ENCODE peak calls at places on chromosomes 6 and 20, in eight cellular contexts. K is astrocyte, W is DND-41, H is mesendoderm, P is SK-N-SH, D is colonic mucosa, M is kidney, Z is endothelial cell of umbilical vein. L is an unnamed sample. For H3K4me1 and H3K36me3, the result is how much of the 10 kb centered on the place peaks cover.

GRCh38 chr6:73694711-73695411 is 1.1 kb upstream of the CD109 start:
- DNase-seq in Z (peak), K (peak), H (peak), W (no peak), D (no peak), M (no peak), P (no peak), L (peak)

GRCh38 chr20:61345656-61346055 is 93.6 kb downstream of the CDH4 start:
- DNase-seq in H (peak), Z (no peak), D (no peak), P (no peak), K (no peak), M (no peak), W (no peak), L (peak)

GRCh38 chr6:135231469-135231844 is 50.3 kb downstream of the MYB start:
- DNase-seq in P (no peak), W (no peak), Z (no peak), K (no peak), M (no peak), H (no peak), D (peak), L (no peak)

GRCh38 chr20:15296422-15296821 is 959.0 kb upstream of the FLRT3 start:
- DNase-seq in M (no peak), Z (no peak), D (no peak), H (no peak), K (no peak), W (no peak), P (no peak), L (no peak)

GRCh38 chr6:81801489-81801888 is 49.0 kb upstream of the TENT5A start:
- DNase-seq in P (no peak), M (no peak), W (no peak), Z (no peak), H (peak), D (no peak), K (no peak), L (no peak)

GRCh38 chr20:13819885-13820645 is 35.2 kb downstream of the NDUFAF5 start:
- DNase-seq in M (no peak), D (peak), P (peak), K (peak), H (peak), Z (peak), W (peak), L (peak)

GRCh38 chr6:25010917-25011625 is 75.3 kb upstream of the RIPOR2 start:
- DNase-seq in K (peak), W (no peak), P (no peak), M (no peak), H (no peak), Z (peak), D (no peak), L (no peak)

GRCh38 chr6:95593025-95593424 is 15.7 kb downstream of the MANEA start:
- DNase-seq in Z (no peak), W (no peak), D (peak), H (no peak), M (no peak), P (no peak), K (no peak), L (no peak)

GRCh38 chr6:122726649-122727048 is 52.9 kb upstream of the FABP7 start:
- DNase-seq in Z (peak), H (peak), P (peak), K (no peak), W (no peak), D (no peak), M (no peak), L (peak)

GRCh38 chr6:131638013-131638412 is 911 bp downstream of the ENPP3 start:
- DNase-seq in M (no peak), D (no peak), H (no peak), Z (no peak), P (no peak), K (no peak), W (no peak), L (no peak)

GRCh38 chr6:102950967-102951366 is 1557.5 kb downstream of the GRIK2 start:
- DNase-seq in D (no peak), Z (no peak), M (no peak), W (no peak), H (no peak), K (no peak), P (no peak), L (no peak)

GRCh38 chr6:119313937-119314893 is 35.3 kb downstream of the MAN1A1 start:
- DNase-seq in D (no peak), Z (no peak), M (no peak), P (no peak), H (no peak), W (peak), K (no peak), L (no peak)

GRCh38 chr6:163659807-163660206 is 245.3 kb downstream of the QKI start:
- DNase-seq in K (no peak), W (no peak), D (no peak), M (no peak), P (no peak), H (no peak), Z (no peak), L (no peak)

GRCh38 chr6:154932562-154933027 is 62.5 kb upstream of the TIAM2 start:
- DNase-seq in H (peak), W (no peak), Z (no peak), D (no peak), M (no peak), K (peak), P (peak), L (peak)

GRCh38 chr20:39117486-39117885 is 155.3 kb downstream of the DHX35 start:
- DNase-seq in H (no peak), Z (peak), W (peak), D (no peak), K (peak), M (no peak), P (no peak), L (no peak)

GRCh38 chr20:47396762-47397476 is 40.4 kb upstream of the ZMYND8 start:
- DNase-seq in Z (no peak), D (no peak), M (no peak), W (no peak), H (no peak), P (no peak), K (no peak), L (no peak)

GRCh38 chr6:18264338-18265098 is at the start of gene DEK:
- DNase-seq in H (peak), W (peak), P (peak), D (peak), Z (peak), M (peak), K (peak), L (peak)
- H3K4me1 ChIP-seq in H (under half), W (half or more), P (under half), D (under half), Z (under half), M (under half), K (under half), L (under half)

GRCh38 chr6:159594750-159595117 is 98.3 kb downstream of the SOD2 start:
- DNase-seq in K (peak), Z (peak), H (no peak), D (no peak), M (no peak), W (no peak), P (no peak), L (no peak)

GRCh38 chr6:159594106-159594749 is 98.8 kb downstream of the SOD2 start:
- DNase-seq in M (no peak), W (no peak), K (peak), P (no peak), H (no peak), D (no peak), Z (no peak), L (no peak)

GRCh38 chr6:159590794-159591193 is 102.2 kb downstream of the SOD2 start:
- DNase-seq in M (no peak), Z (no peak), K (no peak), P (no peak), H (no peak), D (no peak), W (no peak), L (no peak)

GRCh38 chr6:159595173-159595572 is 97.9 kb downstream of the SOD2 start:
- DNase-seq in H (no peak), K (peak), W (no peak), D (no peak), M (no peak), P (no peak), Z (peak), L (no peak)
- H3K9ac ChIP-seq in H (no peak), K (peak), W (no peak), D (no peak), M (no peak), P (peak), Z (no peak), L (no peak)

GRCh38 chr20:63431944-63432343 is 40.5 kb downstream of the KCNQ2 start:
- DNase-seq in P (no peak), M (no peak), H (peak), Z (no peak), K (no peak), D (no peak), W (no peak), L (peak)
- H3K36me3 ChIP-seq in P (under half), M (under half), H (under half), Z (under half), K (under half), D (under half), W (under half), L (under half)

GRCh38 chr20:50670126-50670862 is 21.0 kb downstream of the RIPOR3 start:
- DNase-seq in K (no peak), W (no peak), D (no peak), M (no peak), P (no peak), H (no peak), Z (no peak), L (no peak)

GRCh38 chr20:50673146-50673830 is 18.1 kb downstream of the RIPOR3 start:
- DNase-seq in H (no peak), M (peak), P (no peak), D (no peak), K (no peak), W (no peak), Z (no peak), L (no peak)

GRCh38 chr20:50673831-50674825 is 17.2 kb downstream of the RIPOR3 start:
- DNase-seq in K (no peak), D (no peak), W (no peak), Z (no peak), M (no peak), P (no peak), H (no peak), L (no peak)

GRCh38 chr20:50672400-50673145 is 18.8 kb downstream of the RIPOR3 start:
- DNase-seq in P (no peak), K (no peak), D (no peak), Z (no peak), W (no peak), H (no peak), M (peak), L (no peak)

GRCh38 chr20:50671626-50672025 is 19.7 kb downstream of the RIPOR3 start:
- DNase-seq in P (no peak), K (no peak), H (no peak), M (no peak), Z (no peak), D (no peak), W (no peak), L (no peak)
- H3K4me1 ChIP-seq in P (under half), K (under half), H (under half), M (under half), Z (under half), D (under half), W (under half), L (under half)

GRCh38 chr20:11917663-11918062 is at the start of gene BTBD3:
- DNase-seq in D (peak), H (no peak), P (peak), K (peak), W (no peak), M (peak), Z (peak), L (no peak)
- H3K9ac ChIP-seq in D (no peak), H (no peak), P (no peak), K (no peak), W (no peak), M (no peak), Z (no peak), L (no peak)

GRCh38 chr6:158586652-158587051 is 26.8 kb downstream of the TMEM181 start:
- DNase-seq in W (no peak), P (no peak), Z (no peak), H (no peak), K (no peak), D (no peak), M (no peak), L (no peak)

GRCh38 chr6:158589371-158589770 is 29.5 kb downstream of the TMEM181 start:
- DNase-seq in M (no peak), D (no peak), W (no peak), P (no peak), Z (no peak), K (no peak), H (no peak), L (no peak)

GRCh38 chr6:158584236-158584651 is 24.4 kb downstream of the TMEM181 start:
- DNase-seq in P (no peak), M (no peak), H (no peak), W (no peak), D (no peak), K (no peak), Z (no peak), L (no peak)
- H3K36me3 ChIP-seq in P (under half), M (under half), H (under half), W (half or more), D (under half), K (under half), Z (under half), L (half or more)

GRCh38 chr6:3744901-3745470 is 6.5 kb downstream of the PXDC1 start:
- DNase-seq in D (no peak), M (peak), H (no peak), K (no peak), Z (no peak), P (no peak), W (no peak), L (no peak)
- H3K4me1 ChIP-seq in D (under half), M (under half), H (under half), K (half or more), Z (half or more), P (under half), W (under half), L (under half)